ENCODE peak calls at places on chromosome 9, in five cellular contexts. One of them, this sample, is unnamed.

GRCh38 chr9:84123648-84124406 is 143.2 kb downstream of the RMI1 start:
- DNase-seq in PC-9: no peak
- DNase-seq in cardiac muscle cell: no peak
- DNase-seq in WERI-Rb-1: no peak
- DNase-seq in GM23338: no peak
- DNase-seq in this sample: no peak

GRCh38 chr9:129177443-129177790 is 644 bp downstream of the IER5L start:
- DNase-seq in PC-9: no peak
- DNase-seq in cardiac muscle cell: peak; percentile 61
- DNase-seq in WERI-Rb-1: no peak
- DNase-seq in GM23338: peak; percentile 40
- DNase-seq in this sample: peak; percentile 81

GRCh38 chr9:78919701-78920100 is 622.8 kb downstream of the PSAT1 start:
- DNase-seq in PC-9: no peak
- DNase-seq in cardiac muscle cell: no peak
- DNase-seq in WERI-Rb-1: no peak
- DNase-seq in GM23338: no peak
- DNase-seq in this sample: no peak

GRCh38 chr9:135959814-135960213 is 1.4 kb downstream of the UBAC1 start:
- DNase-seq in PC-9: no peak
- DNase-seq in cardiac muscle cell: peak; percentile 80
- DNase-seq in WERI-Rb-1: no peak
- DNase-seq in GM23338: no peak
- DNase-seq in this sample: no peak

GRCh38 chr9:91176426-91176825 is 185.3 kb downstream of the AUH start:
- DNase-seq in PC-9: no peak
- DNase-seq in cardiac muscle cell: no peak
- DNase-seq in WERI-Rb-1: no peak
- DNase-seq in GM23338: no peak
- DNase-seq in this sample: no peak

GRCh38 chr9:114803886-114804285 is 2.0 kb downstream of the TNFSF15 start:
- DNase-seq in PC-9: no peak
- DNase-seq in cardiac muscle cell: no peak
- DNase-seq in WERI-Rb-1: no peak
- DNase-seq in GM23338: no peak
- DNase-seq in this sample: no peak

GRCh38 chr9:12415361-12415760 is 277.8 kb upstream of the TYRP1 start:
- DNase-seq in PC-9: no peak
- DNase-seq in cardiac muscle cell: no peak
- DNase-seq in WERI-Rb-1: no peak
- DNase-seq in GM23338: no peak
- DNase-seq in this sample: no peak

GRCh38 chr9:130995399-130995941 is 13.5 kb upstream of the LAMC3 start:
- DNase-seq in PC-9: no peak
- DNase-seq in cardiac muscle cell: no peak
- DNase-seq in WERI-Rb-1: no peak
- DNase-seq in GM23338: peak; percentile 40
- DNase-seq in this sample: peak; percentile 67

GRCh38 chr9:76321185-76321828 is 72.9 kb downstream of the RFK start:
- DNase-seq in PC-9: peak; percentile 86
- DNase-seq in cardiac muscle cell: no peak
- DNase-seq in WERI-Rb-1: no peak
- DNase-seq in GM23338: no peak
- DNase-seq in this sample: peak; percentile 18

GRCh38 chr9:98902925-98903324 is 40.8 kb upstream of the COL15A1 start:
- DNase-seq in PC-9: no peak
- DNase-seq in cardiac muscle cell: no peak
- DNase-seq in WERI-Rb-1: peak; percentile 3
- DNase-seq in GM23338: no peak
- DNase-seq in this sample: no peak

GRCh38 chr9:137048655-137049543 is 2.9 kb upstream of the NPDC1 start:
- DNase-seq in PC-9: no peak
- DNase-seq in cardiac muscle cell: no peak
- DNase-seq in WERI-Rb-1: peak; percentile 59
- DNase-seq in GM23338: peak; percentile 74
- DNase-seq in this sample: peak; percentile 94

GRCh38 chr9:5113994-5114748 is 71.3 kb downstream of the INSL6 start:
- DNase-seq in PC-9: no peak
- DNase-seq in cardiac muscle cell: no peak
- DNase-seq in WERI-Rb-1: no peak
- DNase-seq in GM23338: no peak
- DNase-seq in this sample: no peak

GRCh38 chr9:2838356-2838983 is 5.4 kb downstream of the PUM3 start:
- DNase-seq in PC-9: no peak
- DNase-seq in cardiac muscle cell: no peak
- DNase-seq in WERI-Rb-1: no peak
- DNase-seq in GM23338: no peak
- DNase-seq in this sample: no peak

GRCh38 chr9:7166074-7166473 is 408.3 kb downstream of the KDM4C start:
- DNase-seq in PC-9: no peak
- DNase-seq in cardiac muscle cell: no peak
- DNase-seq in WERI-Rb-1: no peak
- DNase-seq in GM23338: no peak
- DNase-seq in this sample: no peak

GRCh38 chr9:129785866-129786265 is 17.1 kb upstream of the TOR1B start:
- DNase-seq in PC-9: no peak
- DNase-seq in cardiac muscle cell: no peak
- DNase-seq in WERI-Rb-1: no peak
- DNase-seq in GM23338: no peak
- DNase-seq in this sample: no peak

GRCh38 chr9:79041266-79041665 is 530.5 kb upstream of the TLE4 start:
- DNase-seq in PC-9: no peak
- DNase-seq in cardiac muscle cell: no peak
- DNase-seq in WERI-Rb-1: no peak
- DNase-seq in GM23338: no peak
- DNase-seq in this sample: no peak

GRCh38 chr9:77829440-77829839 is 181.3 kb upstream of the GNA14 start:
- DNase-seq in PC-9: no peak
- DNase-seq in cardiac muscle cell: no peak
- DNase-seq in WERI-Rb-1: no peak
- DNase-seq in GM23338: no peak
- DNase-seq in this sample: no peak

GRCh38 chr9:83299556-83299955 is 236.6 kb upstream of the RASEF start:
- DNase-seq in PC-9: peak; percentile 96
- DNase-seq in cardiac muscle cell: no peak
- DNase-seq in WERI-Rb-1: no peak
- DNase-seq in GM23338: no peak
- DNase-seq in this sample: no peak

GRCh38 chr9:75185585-75186170 is 97.4 kb downstream of the OSTF1 start:
- DNase-seq in PC-9: no peak
- DNase-seq in cardiac muscle cell: peak; percentile 53
- DNase-seq in WERI-Rb-1: peak; percentile 69
- DNase-seq in GM23338: peak; percentile 76
- DNase-seq in this sample: peak; percentile 38

GRCh38 chr9:136622538-136622948 is 40.2 kb upstream of the EGFL7 start:
- DNase-seq in PC-9: no peak
- DNase-seq in cardiac muscle cell: no peak
- DNase-seq in WERI-Rb-1: peak; percentile 7
- DNase-seq in GM23338: no peak
- DNase-seq in this sample: peak; percentile 61

GRCh38 chr9:129236441-129237145 is 58.5 kb upstream of the IER5L start:
- DNase-seq in PC-9: no peak
- DNase-seq in cardiac muscle cell: no peak
- DNase-seq in WERI-Rb-1: no peak
- DNase-seq in GM23338: no peak
- DNase-seq in this sample: no peak

GRCh38 chr9:127535834-127536233 is 76.2 kb upstream of the STXBP1 start:
- DNase-seq in PC-9: no peak
- DNase-seq in cardiac muscle cell: no peak
- DNase-seq in WERI-Rb-1: no peak
- DNase-seq in GM23338: no peak
- DNase-seq in this sample: no peak

GRCh38 chr9:120312031-120312430 is 267.9 kb downstream of the CDK5RAP2 start:
- DNase-seq in PC-9: no peak
- DNase-seq in cardiac muscle cell: no peak
- DNase-seq in WERI-Rb-1: no peak
- DNase-seq in GM23338: no peak
- DNase-seq in this sample: no peak

GRCh38 chr9:79387091-79387490 is 184.7 kb upstream of the TLE4 start:
- DNase-seq in PC-9: no peak
- DNase-seq in cardiac muscle cell: no peak
- DNase-seq in WERI-Rb-1: no peak
- DNase-seq in GM23338: peak; percentile 4
- DNase-seq in this sample: no peak

GRCh38 chr9:95494416-95495371 is 22.1 kb downstream of the PTCH1 start:
- DNase-seq in PC-9: no peak
- DNase-seq in cardiac muscle cell: no peak
- DNase-seq in WERI-Rb-1: peak; percentile 93
- DNase-seq in GM23338: peak; percentile 70
- DNase-seq in this sample: peak; percentile 52

GRCh38 chr9:111231801-111232580 is 98.0 kb downstream of the OR2K2 start:
- DNase-seq in PC-9: no peak
- DNase-seq in cardiac muscle cell: no peak
- DNase-seq in WERI-Rb-1: no peak
- DNase-seq in GM23338: no peak
- DNase-seq in this sample: no peak

GRCh38 chr9:15491950-15492349 is 18.8 kb downstream of the PSIP1 start:
- DNase-seq in PC-9: no peak
- DNase-seq in cardiac muscle cell: no peak
- DNase-seq in WERI-Rb-1: no peak
- DNase-seq in GM23338: no peak
- DNase-seq in this sample: no peak

GRCh38 chr9:1202512-1203285 is 152.5 kb downstream of the DMRT2 start:
- DNase-seq in PC-9: no peak
- DNase-seq in cardiac muscle cell: no peak
- DNase-seq in WERI-Rb-1: no peak
- DNase-seq in GM23338: no peak
- DNase-seq in this sample: no peak

GRCh38 chr9:38183994-38184568 is 115.1 kb upstream of the SHB start:
- DNase-seq in PC-9: no peak
- DNase-seq in cardiac muscle cell: no peak
- DNase-seq in WERI-Rb-1: no peak
- DNase-seq in GM23338: peak; percentile 52
- DNase-seq in this sample: no peak

GRCh38 chr9:20630241-20630943 is 8.1 kb upstream of the MLLT3 start:
- DNase-seq in PC-9: no peak
- DNase-seq in cardiac muscle cell: no peak
- DNase-seq in WERI-Rb-1: no peak
- DNase-seq in GM23338: no peak
- DNase-seq in this sample: no peak

GRCh38 chr9:126550891-126551351 is 62.8 kb upstream of the LMX1B start:
- DNase-seq in PC-9: no peak
- DNase-seq in cardiac muscle cell: no peak
- DNase-seq in WERI-Rb-1: no peak
- DNase-seq in GM23338: no peak
- DNase-seq in this sample: peak; percentile 31

GRCh38 chr9:126482361-126483044 is 131.2 kb upstream of the LMX1B start:
- DNase-seq in PC-9: no peak
- DNase-seq in cardiac muscle cell: peak; percentile 76
- DNase-seq in WERI-Rb-1: peak; percentile 90
- DNase-seq in GM23338: peak; percentile 82
- DNase-seq in this sample: peak; percentile 96

GRCh38 chr9:14352549-14352948 is 38.6 kb upstream of the NFIB start:
- DNase-seq in PC-9: no peak
- DNase-seq in cardiac muscle cell: no peak
- DNase-seq in WERI-Rb-1: no peak
- DNase-seq in GM23338: no peak
- DNase-seq in this sample: no peak

GRCh38 chr9:116219686-116220085 is 66.1 kb downstream of the PAPPA start:
- DNase-seq in PC-9: no peak
- DNase-seq in cardiac muscle cell: peak; percentile 77
- DNase-seq in WERI-Rb-1: no peak
- DNase-seq in GM23338: peak; percentile 2
- DNase-seq in this sample: no peak

GRCh38 chr9:38017885-38018186 is 51.2 kb downstream of the SHB start:
- DNase-seq in PC-9: no peak
- DNase-seq in cardiac muscle cell: no peak
- DNase-seq in WERI-Rb-1: no peak
- DNase-seq in GM23338: no peak
- DNase-seq in this sample: no peak

GRCh38 chr9:4780651-4781050 is 12.1 kb upstream of the RCL1 start:
- DNase-seq in PC-9: no peak
- DNase-seq in cardiac muscle cell: no peak
- DNase-seq in WERI-Rb-1: no peak
- DNase-seq in GM23338: no peak
- DNase-seq in this sample: no peak

GRCh38 chr9:93654351-93654961 is 78.1 kb downstream of the PHF2 start:
- DNase-seq in PC-9: no peak
- DNase-seq in cardiac muscle cell: no peak
- DNase-seq in WERI-Rb-1: peak; percentile 5
- DNase-seq in GM23338: no peak
- DNase-seq in this sample: no peak
- H3K27me3 ChIP-seq in PC-9: no peaks in the 10 kb centered on the region
- H3K27me3 ChIP-seq in cardiac muscle cell: no peaks in the 10 kb centered on the region
- H3K27me3 ChIP-seq in WERI-Rb-1: no peaks in the 10 kb centered on the region
- H3K27me3 ChIP-seq in GM23338: no peaks in the 10 kb centered on the region
- H3K27me3 ChIP-seq in this sample: no peaks in the 10 kb centered on the region

GRCh38 chr9:132770775-132771310 is 100.6 kb downstream of the GTF3C4 start:
- DNase-seq in PC-9: no peak
- DNase-seq in cardiac muscle cell: no peak
- DNase-seq in WERI-Rb-1: no peak
- DNase-seq in GM23338: no peak
- DNase-seq in this sample: no peak
- H3K4me3 ChIP-seq in PC-9: no peak overlapping the region
- H3K4me3 ChIP-seq in cardiac muscle cell: no peak overlapping the region
- H3K4me3 ChIP-seq in WERI-Rb-1: no peak overlapping the region
- H3K4me3 ChIP-seq in GM23338: peak overlapping the region; percentile 97
- H3K4me3 ChIP-seq in this sample: peak overlapping the region; percentile 71

DNA sequence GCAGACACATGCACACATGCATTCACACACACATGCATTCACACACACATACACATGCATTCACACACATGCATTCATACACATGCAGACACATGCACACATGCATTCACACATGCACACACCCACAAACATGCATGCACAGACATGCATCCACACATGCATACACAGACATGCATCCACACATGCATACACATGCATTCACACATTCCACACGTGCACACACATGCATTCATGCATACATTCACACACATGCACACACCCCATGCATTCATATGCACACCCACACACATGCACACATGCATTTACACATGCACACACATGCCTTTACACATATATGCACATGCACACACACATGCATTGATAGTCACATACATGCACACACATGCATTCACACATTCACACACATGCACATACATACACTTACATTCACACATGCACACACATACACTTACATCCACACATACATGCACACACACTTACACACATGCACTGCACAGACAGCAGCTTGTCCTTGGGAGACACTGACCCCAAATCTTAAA is 106.4 kb downstream of the COL5A1 start:
- DNase-seq in PC-9: no peak
- DNase-seq in cardiac muscle cell: no peak
- DNase-seq in WERI-Rb-1: no peak
- DNase-seq in GM23338: no peak
- DNase-seq in this sample: no peak
- H3K36me3 ChIP-seq in PC-9: no peaks in the 10 kb centered on the region
- H3K36me3 ChIP-seq in cardiac muscle cell: peaks cover 10% of the 10 kb centered on the region
- H3K36me3 ChIP-seq in WERI-Rb-1: peaks cover 7% of the 10 kb centered on the region
- H3K36me3 ChIP-seq in GM23338: no peaks in the 10 kb centered on the region
- H3K36me3 ChIP-seq in this sample: peaks cover 10% of the 10 kb centered on the region

DNA sequence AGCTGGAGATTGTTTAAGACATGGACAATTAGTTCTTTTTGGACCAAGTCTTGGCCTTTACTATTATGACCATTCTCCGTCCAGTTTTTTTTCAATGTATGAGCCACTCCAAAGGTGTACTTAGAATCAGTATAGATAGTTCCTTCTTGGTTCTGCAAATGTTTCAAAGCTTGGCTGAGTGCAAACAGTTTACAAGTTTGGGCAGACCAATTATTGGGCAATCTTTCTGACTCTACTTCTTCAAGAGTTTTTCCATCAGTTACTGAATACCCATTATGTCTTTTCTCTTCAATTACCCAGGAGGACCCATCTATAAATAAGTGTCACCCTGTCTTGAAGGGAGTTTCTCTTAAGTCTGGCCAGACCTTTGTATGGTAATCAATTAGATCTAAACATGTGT is 15.5 kb downstream of the IFT74 start:
- DNase-seq in PC-9: no peak
- DNase-seq in cardiac muscle cell: no peak
- DNase-seq in WERI-Rb-1: no peak
- DNase-seq in GM23338: no peak
- DNase-seq in this sample: no peak
- H3K27me3 ChIP-seq in PC-9: no peaks in the 10 kb centered on the region
- H3K27me3 ChIP-seq in cardiac muscle cell: no peaks in the 10 kb centered on the region
- H3K27me3 ChIP-seq in WERI-Rb-1: no peaks in the 10 kb centered on the region
- H3K27me3 ChIP-seq in GM23338: no peaks in the 10 kb centered on the region
- H3K27me3 ChIP-seq in this sample: no peaks in the 10 kb centered on the region

This sample was measured in H7.